ENCODE peak calls at places on chromosomes 1 and 21, in four cellular contexts. S is sigmoid colon, D is nephron progenitor cell, F is GM23338. P is an unnamed sample.
A peak's percentile ranks its signal among the peaks of the same experiment; 100 is the strongest.

GRCh38 chr1:171984850-171985485 is 143.7 kb downstream of the DNM3 start:
- DNase-seq in F (peak; percentile 72), D (peak; percentile 4), S (no peak), P (no peak)

GRCh38 chr1:154221815-154222081 is 993 bp downstream of the UBAP2L start:
- DNase-seq in S (no peak), F (peak; percentile 16), D (no peak), P (no peak)

GRCh38 chr1:164647211-164647610 is 88.2 kb downstream of the PBX1 start:
- DNase-seq in S (no peak), D (no peak), F (peak; percentile 54), P (no peak)

GRCh38 chr1:207828485-207829158 is 76.8 kb downstream of the CD46 start:
- DNase-seq in F (peak; percentile 88), D (peak; percentile 52), S (peak; percentile 91), P (no peak)

GRCh38 chr1:109298666-109299086 is 8.1 kb downstream of the MYBPHL start:
- DNase-seq in S (no peak), F (no peak), D (no peak), P (no peak)

GRCh38 chr1:56424744-56425493 is 154.4 kb downstream of the PLPP3 start:
- DNase-seq in F (no peak), D (no peak), S (peak; percentile 73), P (no peak)

GRCh38 chr1:114688526-114688925 is 6.8 kb downstream of the AMPD1 start:
- DNase-seq in D (no peak), F (no peak), S (no peak), P (no peak)

GRCh38 chr1:91526496-91526895 is 25.8 kb downstream of the CDC7 start:
- DNase-seq in S (no peak), D (no peak), F (no peak), P (no peak)

GRCh38 chr1:39573097-39573465 is 3.5 kb downstream of the PABPC4 start:
- DNase-seq in S (no peak), F (no peak), D (no peak), P (no peak)

GRCh38 chr1:21623411-21623961 is 45.7 kb downstream of the RAP1GAP start:
- DNase-seq in S (no peak), F (no peak), D (no peak), P (no peak)

GRCh38 chr1:111856411-111857135 is 100.9 kb downstream of the DDX20 start:
- DNase-seq in S (no peak), D (no peak), F (peak; percentile 21), P (no peak)

GRCh38 chr1:234208791-234209190 is 164.5 kb upstream of the COA6 start:
- DNase-seq in F (no peak), D (no peak), S (no peak), P (no peak)

GRCh38 chr1:96206451-96206850 is 515.1 kb upstream of the PTBP2 start:
- DNase-seq in D (no peak), S (no peak), F (no peak), P (no peak)

GRCh38 chr1:228372183-228373003 is 34.2 kb downstream of the TRIM11 start:
- DNase-seq in S (peak; percentile 59), F (no peak), D (no peak), P (peak; percentile 79)

GRCh38 chr1:206143537-206144155 is 26.5 kb upstream of the AVPR1B start:
- DNase-seq in S (no peak), F (no peak), D (no peak), P (no peak)

GRCh38 chr21:41744028-41744940 is 22.6 kb downstream of the RIPK4 start:
- DNase-seq in S (no peak), F (no peak), D (no peak), P (peak; percentile 59)

GRCh38 chr1:20470174-20470573 is 15.8 kb downstream of the CAMK2N1 start:
- DNase-seq in S (no peak), F (no peak), D (no peak), P (peak; percentile 18)

GRCh38 chr1:91846007-91846620 is 39.8 kb downstream of the TGFBR3 start:
- DNase-seq in S (peak; percentile 77), D (no peak), F (no peak), P (no peak)

GRCh38 chr1:165367375-165367993 is 11.0 kb upstream of the LMX1A start:
- DNase-seq in S (peak; percentile 90), D (peak; percentile 93), F (peak; percentile 93), P (peak; percentile 80)

GRCh38 chr1:223429313-223429731 is 36.1 kb downstream of the CCDC185 start:
- DNase-seq in S (peak; percentile 93), D (no peak), F (no peak), P (no peak)

GRCh38 chr1:107750364-107750959 is 214.5 kb downstream of the VAV3 start:
- DNase-seq in D (peak; percentile 76), F (peak; percentile 88), S (peak; percentile 70), P (no peak)

GRCh38 chr1:185560760-185561159 is 173.4 kb upstream of the HMCN1 start:
- DNase-seq in D (no peak), F (no peak), S (no peak), P (peak; percentile 75)

GRCh38 chr1:117142200-117142599 is 20.7 kb upstream of the TRIM45 start:
- DNase-seq in D (no peak), F (no peak), S (no peak), P (no peak)

GRCh38 chr1:11981378-11982009 is 1.2 kb downstream of the MFN2 start:
- DNase-seq in D (no peak), S (no peak), F (no peak), P (no peak)

GRCh38 chr1:47986741-47987140 is 10.4 kb downstream of the TRABD2B start:
- DNase-seq in D (no peak), F (peak; percentile 42), S (no peak), P (no peak)

GRCh38 chr1:118716775-118717174 is 271.4 kb downstream of the TBX15 start:
- DNase-seq in F (peak; percentile 22), S (no peak), D (no peak), P (no peak)

GRCh38 chr21:35191128-35191527 is 142.0 kb upstream of the RUNX1 start:
- DNase-seq in D (no peak), S (no peak), F (no peak), P (no peak)

GRCh38 chr1:155226910-155227260 is 18.4 kb downstream of the MTX1 start:
- DNase-seq in D (peak; percentile 61), S (no peak), F (peak; percentile 70), P (peak; percentile 89)

GRCh38 chr1:100736766-100737165 is 17.2 kb downstream of the VCAM1 start:
- DNase-seq in D (no peak), F (no peak), S (no peak), P (no peak)

GRCh38 chr1:224488806-224489584 is 54.4 kb upstream of the WDR26 start:
- DNase-seq in F (peak; percentile 48), D (no peak), S (no peak), P (no peak)

GRCh38 chr1:37616330-37616729 is 18.4 kb downstream of the RSPO1 start:
- DNase-seq in F (no peak), S (no peak), D (no peak), P (no peak)

GRCh38 chr1:30764396-30764795 is 6.8 kb upstream of the LAPTM5 start:
- DNase-seq in F (no peak), S (no peak), D (no peak), P (no peak)

P was measured in spleen.